ENCODE peak calls at places on chromosomes 3 and 15, in seven cellular contexts. U is right lobe of liver; A is CD4-positive, alpha-beta T cell; G is B cell; W is T-helper 17 cell; Z is upper lobe of left lung; D is lower lobe of right lung. K is an unnamed sample.
A peak's percentile ranks its signal among the peaks of the same experiment; 100 is the strongest.

GRCh38 chr3:197942956-197943556 is 6.9 kb upstream of the RPL35A start:
- ATAC-seq in U (peak; percentile 72), A (peak; percentile 91), G (peak; percentile 66), W (peak; percentile 78), Z (no peak), D (no peak), K (peak; percentile 84)

GRCh38 chr3:71616571-71617021 is 33.1 kb upstream of the FOXP1 start:
- ATAC-seq in U (no peak), A (no peak), G (no peak), W (no peak), Z (no peak), D (no peak), K (no peak)

GRCh38 chr3:69761896-69762789 is 22.9 kb downstream of the MITF start:
- ATAC-seq in U (no peak), A (no peak), G (no peak), W (no peak), Z (no peak), D (peak; percentile 62), K (peak; percentile 76)

GRCh38 chr3:101066776-101067175 is 73.6 kb upstream of the ABI3BP start:
- ATAC-seq in U (no peak), A (no peak), G (no peak), W (no peak), Z (no peak), D (no peak), K (peak; percentile 64)

GRCh38 chr15:60215225-60215963 is 182.4 kb downstream of the ANXA2 start:
- ATAC-seq in U (no peak), A (no peak), G (no peak), W (no peak), Z (peak; percentile 65), D (peak; percentile 54), K (no peak)

GRCh38 chr3:147161833-147162232 is 244.5 kb downstream of the ZIC4 start:
- ATAC-seq in U (no peak), A (no peak), G (no peak), W (no peak), Z (no peak), D (no peak), K (no peak)

GRCh38 chr3:122942241-122942640 is 85.3 kb downstream of the SEMA5B start:
- ATAC-seq in U (no peak), A (no peak), G (no peak), W (no peak), Z (no peak), D (no peak), K (no peak)

GRCh38 chr15:52529289-52529929 is 729 bp upstream of the MYO5A start:
- ATAC-seq in U (peak; percentile 3), A (peak; percentile 3), G (no peak), W (peak; percentile 8), Z (peak; percentile 3), D (peak; percentile 1), K (peak; percentile 66)

GRCh38 chr3:107414325-107414964 is 37.2 kb downstream of the CCDC54 start:
- ATAC-seq in U (no peak), A (no peak), G (no peak), W (no peak), Z (no peak), D (no peak), K (no peak)

GRCh38 chr3:30685267-30685667 is 78.9 kb downstream of the TGFBR2 start:
- ATAC-seq in U (no peak), A (no peak), G (no peak), W (no peak), Z (peak; percentile 35), D (peak; percentile 25), K (no peak)

GRCh38 chr15:31074321-31074720 is 27.2 kb downstream of the TRPM1 start:
- ATAC-seq in U (no peak), A (no peak), G (no peak), W (no peak), Z (no peak), D (no peak), K (no peak)

GRCh38 chr3:193756536-193756935 is 163.5 kb downstream of the OPA1 start:
- ATAC-seq in U (no peak), A (no peak), G (no peak), W (no peak), Z (no peak), D (no peak), K (no peak)

GRCh38 chr3:7517979-7518378 is 657.1 kb downstream of the GRM7 start:
- ATAC-seq in U (no peak), A (no peak), G (no peak), W (no peak), Z (no peak), D (no peak), K (no peak)

GRCh38 chr15:93515256-93516044 is 426.4 kb upstream of the RGMA start:
- ATAC-seq in U (no peak), A (no peak), G (no peak), W (no peak), Z (no peak), D (no peak), K (no peak)

K was measured in SK-N-SH treated with all-trans-retinoic acid at 6 μM for 48 hours.